ENCODE peak calls at places on chromosomes 11 and 22, in five cellular contexts. N is GM23248, U is fibroblast of lung, X is neural progenitor cell, A is GM23338. E is an unnamed sample.

GRCh38 chr11:119854521-119854920 is 125.5 kb upstream of the NECTIN1 start:
- DNase-seq in N (no peak), U (no peak), X (no peak), A (no peak), E (peak; percentile 9)

GRCh38 chr11:67504023-67504949 is 877 bp downstream of the PITPNM1 start:
- DNase-seq in N (peak; percentile 67), U (peak; percentile 13), X (peak; percentile 78), A (peak; percentile 42), E (peak; percentile 12)

GRCh38 chr11:64285885-64286800 is 495 bp downstream of the GPR137 start:
- DNase-seq in N (peak; percentile 29), U (no peak), X (peak; percentile 39), A (no peak), E (peak; percentile 55)

GRCh38 chr11:120326845-120327281 is 1.8 kb downstream of the TLCD5 start:
- DNase-seq in N (no peak), U (peak; percentile 46), X (no peak), A (no peak), E (peak; percentile 64)

GRCh38 chr11:80980221-80980620 is 1539.4 kb upstream of the TENM4 start:
- DNase-seq in N (peak; percentile 72), U (peak; percentile 28), X (no peak), A (no peak), E (peak; percentile 45)

GRCh38 chr22:44914026-44914721 is 95.6 kb downstream of the PHF21B start:
- DNase-seq in N (no peak), U (no peak), X (no peak), A (no peak), E (no peak)

GRCh38 chr11:73139476-73140198 is 2.5 kb downstream of the FCHSD2 start:
- DNase-seq in N (peak; percentile 40), U (peak; percentile 37), X (no peak), A (no peak), E (peak; percentile 51)

GRCh38 chr22:37051629-37052385 is at the start of gene KCTD17:
- DNase-seq in N (peak; percentile 94), U (peak; percentile 60), X (peak; percentile 80), A (peak; percentile 79), E (peak; percentile 58)

GRCh38 chr11:44404323-44404705 is 94.4 kb upstream of the ALX4 start:
- DNase-seq in N (no peak), U (no peak), X (no peak), A (no peak), E (no peak)

GRCh38 chr22:36317658-36318271 is 64.8 kb downstream of the APOL1 start:
- DNase-seq in N (no peak), U (no peak), X (no peak), A (no peak), E (no peak)

GRCh38 chr11:86210898-86211297 is 33.7 kb upstream of the EED start:
- DNase-seq in N (no peak), U (no peak), X (no peak), A (no peak), E (no peak)

GRCh38 chr11:112318661-112319060 is 58.0 kb upstream of the PLET1 start:
- DNase-seq in N (peak; percentile 9), U (peak; percentile 14), X (no peak), A (no peak), E (no peak)

GRCh38 chr22:46085831-46086576 is 64.3 kb upstream of the PPARA start:
- DNase-seq in N (peak; percentile 90), U (peak; percentile 74), X (no peak), A (no peak), E (peak; percentile 90)

GRCh38 chr22:38844661-38845367 is 986 bp upstream of the NPTXR start:
- DNase-seq in N (no peak), U (no peak), X (no peak), A (no peak), E (no peak)

GRCh38 chr11:132030896-132031295 is 660.5 kb downstream of the NTM start:
- DNase-seq in N (no peak), U (peak; percentile 14), X (no peak), A (no peak), E (no peak)

GRCh38 chr22:38305481-38306448 is 11.5 kb downstream of the CSNK1E start:
- DNase-seq in N (peak; percentile 58), U (peak; percentile 57), X (peak; percentile 49), A (peak; percentile 84), E (no peak)

GRCh38 chr11:16785520-16786128 is 47.2 kb downstream of the C11orf58 start:
- DNase-seq in N (peak; percentile 87), U (peak; percentile 80), X (peak; percentile 76), A (peak; percentile 87), E (peak; percentile 71)

GRCh38 chr22:23282089-23282501 is 101.8 kb downstream of the BCR start:
- DNase-seq in N (peak; percentile 82), U (peak; percentile 66), X (no peak), A (no peak), E (peak; percentile 91)

GRCh38 chr11:71998061-71998460 is 648 bp upstream of the IL18BP start:
- DNase-seq in N (no peak), U (no peak), X (no peak), A (no peak), E (no peak)

GRCh38 chr11:27328602-27329001 is 34.4 kb downstream of the CCDC34 start:
- DNase-seq in N (no peak), U (no peak), X (no peak), A (peak; percentile 75), E (no peak)

DNA sequence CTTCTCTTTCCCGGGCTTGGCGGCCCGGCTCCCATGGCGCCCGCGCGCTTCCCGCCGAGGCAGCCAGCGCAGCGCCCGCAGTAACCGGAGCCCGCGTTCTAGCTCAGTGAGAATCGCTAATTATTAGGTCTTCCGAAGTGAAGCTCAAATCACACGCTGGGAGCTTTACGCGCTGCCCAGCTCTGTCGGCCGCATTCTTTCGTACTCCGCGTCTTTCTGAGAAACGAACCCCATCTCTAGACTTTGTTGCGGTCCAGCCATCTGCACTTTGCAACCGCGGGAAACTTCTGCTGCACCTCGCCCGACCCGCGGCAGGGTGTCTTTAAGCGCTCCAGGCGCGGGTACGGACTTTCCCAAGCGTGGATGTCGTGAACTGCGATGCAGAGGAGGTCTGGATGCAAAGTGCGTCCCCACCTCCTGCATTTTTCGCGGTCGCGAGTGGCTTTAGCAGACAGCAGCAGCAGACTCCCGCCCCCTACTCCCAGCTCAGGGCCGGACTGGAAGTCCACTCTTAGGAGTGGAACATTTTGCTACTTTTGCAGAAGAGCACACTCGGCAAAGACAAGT is 6.0 kb upstream of the PAX6 start:
- DNase-seq in N (no peak), U (no peak), X (peak; percentile 86), A (peak; percentile 60), E (no peak)
- H3K4me3 ChIP-seq in N (peak overlapping the region; percentile 12), U (no peak overlapping the region), X (peak overlapping the region; percentile 91), A (peak overlapping the region; percentile 71), E (no peak overlapping the region)

GRCh38 chr11:3796346-3796745 is 1.0 kb downstream of the NUP98 start:
- DNase-seq in N (peak; percentile 44), U (no peak), X (no peak), A (peak; percentile 5), E (no peak)

GRCh38 chr11:3797329-3798090 is at the start of gene NUP98:
- DNase-seq in N (peak; percentile 100), U (peak; percentile 100), X (peak; percentile 100), A (peak; percentile 99), E (peak; percentile 99)

GRCh38 chr11:3799143-3799542 is 1.8 kb upstream of the NUP98 start:
- DNase-seq in N (no peak), U (no peak), X (no peak), A (no peak), E (no peak)

GRCh38 chr11:3795131-3796092 is 1.9 kb downstream of the NUP98 start:
- DNase-seq in N (peak; percentile 22), U (no peak), X (no peak), A (no peak), E (no peak)

DNA sequence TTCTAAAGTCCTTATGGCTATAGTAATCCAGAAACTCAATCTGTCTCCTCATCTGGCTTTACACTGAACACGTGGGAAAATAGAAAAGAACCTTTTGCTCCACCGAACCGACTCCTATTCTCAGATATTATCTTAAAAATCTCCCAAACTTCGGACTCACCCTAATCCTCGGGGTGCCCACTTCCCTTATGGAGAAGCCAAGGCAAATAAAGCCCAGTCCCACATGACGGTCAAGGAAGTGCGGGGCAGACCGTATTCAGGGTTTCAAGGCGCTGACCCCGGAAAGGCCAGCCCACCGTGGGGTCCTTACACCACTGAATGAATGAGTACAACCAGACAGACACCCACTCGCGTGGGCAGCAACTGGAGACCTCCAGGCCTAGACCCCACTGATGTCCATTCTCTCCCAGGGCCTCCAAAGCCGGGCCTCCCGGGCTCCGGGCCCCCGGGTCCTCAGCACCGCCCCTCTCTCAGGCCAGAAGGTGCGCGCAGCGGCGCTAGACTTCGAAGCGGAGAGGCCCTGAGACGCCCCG is 492 bp downstream of the NUP98 start:
- DNase-seq in N (peak; percentile 73), U (no peak), X (no peak), A (peak; percentile 73), E (no peak)
- H2AFZ ChIP-seq in N (peak overlapping the region; percentile 59), U (no peak overlapping the region), X (no peak overlapping the region), A (no peak overlapping the region), E (peak overlapping the region; percentile 54)

DNA sequence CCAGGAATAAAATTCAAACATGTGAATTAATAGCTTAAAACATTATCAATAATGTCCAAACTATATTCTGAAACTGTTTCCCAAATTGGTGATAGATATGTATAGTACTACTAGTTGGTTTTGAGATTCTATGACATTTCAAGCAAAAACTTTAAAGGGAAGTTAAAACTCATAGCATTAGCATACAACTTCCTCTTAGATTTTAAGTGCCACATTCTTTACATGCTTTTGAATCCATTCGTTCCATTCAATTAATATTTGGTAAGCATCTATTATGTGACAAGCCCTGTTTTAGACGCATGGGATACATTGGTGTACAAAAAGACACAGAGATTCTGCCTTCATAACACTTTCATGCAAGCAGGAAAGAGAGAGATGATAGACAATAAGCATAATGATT is 8.9 kb downstream of the PATL1 start:
- DNase-seq in N (no peak), U (no peak), X (no peak), A (no peak), E (no peak)
- H3K4me3 ChIP-seq in N (no peak overlapping the region), U (no peak overlapping the region), X (no peak overlapping the region), A (peak overlapping the region; percentile 4), E (no peak overlapping the region)

GRCh38 chr11:65554057-65554818 is 3.9 kb downstream of the LTBP3 start:
- DNase-seq in N (no peak), U (no peak), X (no peak), A (no peak), E (no peak)

GRCh38 chr11:65554842-65555395 is 3.2 kb downstream of the LTBP3 start:
- DNase-seq in N (no peak), U (no peak), X (no peak), A (no peak), E (no peak)

GRCh38 chr11:65551572-65552398 is 6.4 kb downstream of the LTBP3 start:
- DNase-seq in N (peak; percentile 41), U (peak; percentile 23), X (peak; percentile 70), A (peak; percentile 83), E (peak; percentile 71)

GRCh38 chr11:65552413-65552951 is 5.7 kb downstream of the LTBP3 start:
- DNase-seq in N (no peak), U (no peak), X (no peak), A (peak; percentile 52), E (no peak)

GRCh38 chr11:65553301-65554001 is 4.7 kb downstream of the LTBP3 start:
- DNase-seq in N (no peak), U (no peak), X (peak; percentile 63), A (peak; percentile 85), E (no peak)
- H2AFZ ChIP-seq in N (no peak overlapping the region), U (no peak overlapping the region), X (no peak overlapping the region), A (peak overlapping the region; percentile 84), E (no peak overlapping the region)

GRCh38 chr11:441418-442274 is at the start of gene ANO9:
- DNase-seq in N (no peak), U (no peak), X (peak; percentile 59), A (peak; percentile 77), E (peak; percentile 58)
- H3K4me3 ChIP-seq in N (no peak within 1 kb of the TSS), U (no peak within 1 kb of the TSS), X (peak within 1 kb of the TSS; percentile 42), A (peak within 1 kb of the TSS; percentile 56), E (peak within 1 kb of the TSS; percentile 79)

E was measured in PC-3.